ENCODE peak calls at places on chromosome 21, in eight cellular contexts. One of them, this sample, is unnamed.
A peak's percentile ranks its signal among the peaks of the same experiment; 100 is the strongest.

GRCh38 chr21:44711327-44712202 is at the start of gene TSPEAR:
- ATAC-seq in T-cell: peak; percentile 21
- ATAC-seq in sciatic nerve: no peak
- ATAC-seq in stimulated activated naive CD8-positive, alpha-beta T cell treated with anti-CD3 and anti-CD28 coated beads, Interleukin-15, Interleukin-2, amounts not matched to agents 100 U/mL and 50 U/mL, for 24 hours: no peak
- ATAC-seq in gastroesophageal sphincter: no peak
- ATAC-seq in stimulated activated memory B cell treated with anti-CD40 and anti-IgM and Interleukin-4, amounts not matched to agents 10 μg/mL and 1 μg/mL and 100 μg/mL, for 72 hours: no peak
- ATAC-seq in left cardiac atrium: no peak
- ATAC-seq in activated CD8-positive, alpha-beta T cell treated with anti-CD3 and anti-CD28 coated beads, Interleukin-2, amount 10 ng/mL, durations not matched to agents 7 days and 5 days: no peak
- ATAC-seq in this sample: no peak

GRCh38 chr21:18155508-18156193 is 89.0 kb upstream of the CHODL start:
- ATAC-seq in stimulated activated naive CD8-positive, alpha-beta T cell treated with anti-CD3 and anti-CD28 coated beads, Interleukin-15, Interleukin-2, amounts not matched to agents 100 U/mL and 50 U/mL, for 24 hours: peak; percentile 14
- ATAC-seq in activated CD8-positive, alpha-beta T cell treated with anti-CD3 and anti-CD28 coated beads, Interleukin-2, amount 10 ng/mL, durations not matched to agents 7 days and 5 days: peak; percentile 61
- ATAC-seq in gastroesophageal sphincter: no peak
- ATAC-seq in T-cell: peak; percentile 73
- ATAC-seq in left cardiac atrium: peak; percentile 41
- ATAC-seq in sciatic nerve: no peak
- ATAC-seq in stimulated activated memory B cell treated with anti-CD40 and anti-IgM and Interleukin-4, amounts not matched to agents 10 μg/mL and 1 μg/mL and 100 μg/mL, for 72 hours: no peak
- ATAC-seq in this sample: no peak

GRCh38 chr21:41442496-41443186 is 16.6 kb downstream of the MX1 start:
- ATAC-seq in stimulated activated naive CD8-positive, alpha-beta T cell treated with anti-CD3 and anti-CD28 coated beads, Interleukin-15, Interleukin-2, amounts not matched to agents 100 U/mL and 50 U/mL, for 24 hours: no peak
- ATAC-seq in T-cell: no peak
- ATAC-seq in stimulated activated memory B cell treated with anti-CD40 and anti-IgM and Interleukin-4, amounts not matched to agents 10 μg/mL and 1 μg/mL and 100 μg/mL, for 72 hours: no peak
- ATAC-seq in sciatic nerve: no peak
- ATAC-seq in activated CD8-positive, alpha-beta T cell treated with anti-CD3 and anti-CD28 coated beads, Interleukin-2, amount 10 ng/mL, durations not matched to agents 7 days and 5 days: no peak
- ATAC-seq in left cardiac atrium: no peak
- ATAC-seq in gastroesophageal sphincter: no peak
- ATAC-seq in this sample: no peak

GRCh38 chr21:31873696-31874599 is 1.1 kb downstream of the HUNK start:
- ATAC-seq in T-cell: peak; percentile 60
- ATAC-seq in stimulated activated memory B cell treated with anti-CD40 and anti-IgM and Interleukin-4, amounts not matched to agents 10 μg/mL and 1 μg/mL and 100 μg/mL, for 72 hours: peak; percentile 46
- ATAC-seq in gastroesophageal sphincter: peak; percentile 40
- ATAC-seq in sciatic nerve: peak; percentile 63
- ATAC-seq in left cardiac atrium: peak; percentile 66
- ATAC-seq in stimulated activated naive CD8-positive, alpha-beta T cell treated with anti-CD3 and anti-CD28 coated beads, Interleukin-15, Interleukin-2, amounts not matched to agents 100 U/mL and 50 U/mL, for 24 hours: peak; percentile 59
- ATAC-seq in activated CD8-positive, alpha-beta T cell treated with anti-CD3 and anti-CD28 coated beads, Interleukin-2, amount 10 ng/mL, durations not matched to agents 7 days and 5 days: peak; percentile 60
- ATAC-seq in this sample: peak; percentile 11

GRCh38 chr21:17799414-17800164 is 19.6 kb downstream of the C21orf91 start:
- ATAC-seq in T-cell: peak; percentile 46
- ATAC-seq in left cardiac atrium: no peak
- ATAC-seq in activated CD8-positive, alpha-beta T cell treated with anti-CD3 and anti-CD28 coated beads, Interleukin-2, amount 10 ng/mL, durations not matched to agents 7 days and 5 days: no peak
- ATAC-seq in stimulated activated memory B cell treated with anti-CD40 and anti-IgM and Interleukin-4, amounts not matched to agents 10 μg/mL and 1 μg/mL and 100 μg/mL, for 72 hours: no peak
- ATAC-seq in stimulated activated naive CD8-positive, alpha-beta T cell treated with anti-CD3 and anti-CD28 coated beads, Interleukin-15, Interleukin-2, amounts not matched to agents 100 U/mL and 50 U/mL, for 24 hours: no peak
- ATAC-seq in gastroesophageal sphincter: no peak
- ATAC-seq in sciatic nerve: no peak
- ATAC-seq in this sample: no peak

GRCh38 chr21:36647279-36648093 is 51.4 kb upstream of the SIM2 start:
- ATAC-seq in stimulated activated naive CD8-positive, alpha-beta T cell treated with anti-CD3 and anti-CD28 coated beads, Interleukin-15, Interleukin-2, amounts not matched to agents 100 U/mL and 50 U/mL, for 24 hours: no peak
- ATAC-seq in gastroesophageal sphincter: no peak
- ATAC-seq in stimulated activated memory B cell treated with anti-CD40 and anti-IgM and Interleukin-4, amounts not matched to agents 10 μg/mL and 1 μg/mL and 100 μg/mL, for 72 hours: no peak
- ATAC-seq in sciatic nerve: no peak
- ATAC-seq in left cardiac atrium: no peak
- ATAC-seq in T-cell: no peak
- ATAC-seq in activated CD8-positive, alpha-beta T cell treated with anti-CD3 and anti-CD28 coated beads, Interleukin-2, amount 10 ng/mL, durations not matched to agents 7 days and 5 days: no peak
- ATAC-seq in this sample: no peak

GRCh38 chr21:41786521-41786987 is 19.7 kb upstream of the RIPK4 start:
- ATAC-seq in stimulated activated naive CD8-positive, alpha-beta T cell treated with anti-CD3 and anti-CD28 coated beads, Interleukin-15, Interleukin-2, amounts not matched to agents 100 U/mL and 50 U/mL, for 24 hours: no peak
- ATAC-seq in activated CD8-positive, alpha-beta T cell treated with anti-CD3 and anti-CD28 coated beads, Interleukin-2, amount 10 ng/mL, durations not matched to agents 7 days and 5 days: no peak
- ATAC-seq in gastroesophageal sphincter: no peak
- ATAC-seq in T-cell: no peak
- ATAC-seq in stimulated activated memory B cell treated with anti-CD40 and anti-IgM and Interleukin-4, amounts not matched to agents 10 μg/mL and 1 μg/mL and 100 μg/mL, for 72 hours: no peak
- ATAC-seq in left cardiac atrium: no peak
- ATAC-seq in sciatic nerve: no peak
- ATAC-seq in this sample: no peak

GRCh38 chr21:31108969-31109368 is 70.7 kb upstream of the KRTAP19-8 start:
- ATAC-seq in activated CD8-positive, alpha-beta T cell treated with anti-CD3 and anti-CD28 coated beads, Interleukin-2, amount 10 ng/mL, durations not matched to agents 7 days and 5 days: no peak
- ATAC-seq in gastroesophageal sphincter: no peak
- ATAC-seq in T-cell: peak; percentile 19
- ATAC-seq in stimulated activated naive CD8-positive, alpha-beta T cell treated with anti-CD3 and anti-CD28 coated beads, Interleukin-15, Interleukin-2, amounts not matched to agents 100 U/mL and 50 U/mL, for 24 hours: no peak
- ATAC-seq in sciatic nerve: peak; percentile 72
- ATAC-seq in stimulated activated memory B cell treated with anti-CD40 and anti-IgM and Interleukin-4, amounts not matched to agents 10 μg/mL and 1 μg/mL and 100 μg/mL, for 72 hours: no peak
- ATAC-seq in left cardiac atrium: no peak
- ATAC-seq in this sample: no peak

GRCh38 chr21:45335761-45336534 is 48.3 kb upstream of the POFUT2 start:
- ATAC-seq in stimulated activated naive CD8-positive, alpha-beta T cell treated with anti-CD3 and anti-CD28 coated beads, Interleukin-15, Interleukin-2, amounts not matched to agents 100 U/mL and 50 U/mL, for 24 hours: peak; percentile 5
- ATAC-seq in activated CD8-positive, alpha-beta T cell treated with anti-CD3 and anti-CD28 coated beads, Interleukin-2, amount 10 ng/mL, durations not matched to agents 7 days and 5 days: no peak
- ATAC-seq in stimulated activated memory B cell treated with anti-CD40 and anti-IgM and Interleukin-4, amounts not matched to agents 10 μg/mL and 1 μg/mL and 100 μg/mL, for 72 hours: no peak
- ATAC-seq in T-cell: no peak
- ATAC-seq in left cardiac atrium: no peak
- ATAC-seq in gastroesophageal sphincter: no peak
- ATAC-seq in sciatic nerve: no peak
- ATAC-seq in this sample: no peak

GRCh38 chr21:31490471-31490870 is 146.4 kb upstream of the TIAM1 start:
- ATAC-seq in activated CD8-positive, alpha-beta T cell treated with anti-CD3 and anti-CD28 coated beads, Interleukin-2, amount 10 ng/mL, durations not matched to agents 7 days and 5 days: no peak
- ATAC-seq in left cardiac atrium: no peak
- ATAC-seq in stimulated activated memory B cell treated with anti-CD40 and anti-IgM and Interleukin-4, amounts not matched to agents 10 μg/mL and 1 μg/mL and 100 μg/mL, for 72 hours: no peak
- ATAC-seq in T-cell: no peak
- ATAC-seq in sciatic nerve: no peak
- ATAC-seq in gastroesophageal sphincter: no peak
- ATAC-seq in stimulated activated naive CD8-positive, alpha-beta T cell treated with anti-CD3 and anti-CD28 coated beads, Interleukin-15, Interleukin-2, amounts not matched to agents 100 U/mL and 50 U/mL, for 24 hours: no peak
- ATAC-seq in this sample: peak; percentile 33

GRCh38 chr21:21997390-21998333 is 999.5 kb downstream of the NCAM2 start:
- ATAC-seq in gastroesophageal sphincter: no peak
- ATAC-seq in activated CD8-positive, alpha-beta T cell treated with anti-CD3 and anti-CD28 coated beads, Interleukin-2, amount 10 ng/mL, durations not matched to agents 7 days and 5 days: peak; percentile 82
- ATAC-seq in T-cell: no peak
- ATAC-seq in left cardiac atrium: no peak
- ATAC-seq in sciatic nerve: no peak
- ATAC-seq in stimulated activated naive CD8-positive, alpha-beta T cell treated with anti-CD3 and anti-CD28 coated beads, Interleukin-15, Interleukin-2, amounts not matched to agents 100 U/mL and 50 U/mL, for 24 hours: no peak
- ATAC-seq in stimulated activated memory B cell treated with anti-CD40 and anti-IgM and Interleukin-4, amounts not matched to agents 10 μg/mL and 1 μg/mL and 100 μg/mL, for 72 hours: peak; percentile 53
- ATAC-seq in this sample: no peak

GRCh38 chr21:37956772-37957171 is 40.5 kb upstream of the KCNJ6 start:
- ATAC-seq in stimulated activated naive CD8-positive, alpha-beta T cell treated with anti-CD3 and anti-CD28 coated beads, Interleukin-15, Interleukin-2, amounts not matched to agents 100 U/mL and 50 U/mL, for 24 hours: no peak
- ATAC-seq in activated CD8-positive, alpha-beta T cell treated with anti-CD3 and anti-CD28 coated beads, Interleukin-2, amount 10 ng/mL, durations not matched to agents 7 days and 5 days: no peak
- ATAC-seq in gastroesophageal sphincter: no peak
- ATAC-seq in stimulated activated memory B cell treated with anti-CD40 and anti-IgM and Interleukin-4, amounts not matched to agents 10 μg/mL and 1 μg/mL and 100 μg/mL, for 72 hours: no peak
- ATAC-seq in left cardiac atrium: no peak
- ATAC-seq in sciatic nerve: no peak
- ATAC-seq in T-cell: no peak
- ATAC-seq in this sample: no peak

GRCh38 chr21:38938343-38938742 is 132.6 kb downstream of the ETS2 start:
- ATAC-seq in sciatic nerve: no peak
- ATAC-seq in gastroesophageal sphincter: no peak
- ATAC-seq in stimulated activated memory B cell treated with anti-CD40 and anti-IgM and Interleukin-4, amounts not matched to agents 10 μg/mL and 1 μg/mL and 100 μg/mL, for 72 hours: no peak
- ATAC-seq in activated CD8-positive, alpha-beta T cell treated with anti-CD3 and anti-CD28 coated beads, Interleukin-2, amount 10 ng/mL, durations not matched to agents 7 days and 5 days: peak; percentile 92
- ATAC-seq in stimulated activated naive CD8-positive, alpha-beta T cell treated with anti-CD3 and anti-CD28 coated beads, Interleukin-15, Interleukin-2, amounts not matched to agents 100 U/mL and 50 U/mL, for 24 hours: peak; percentile 82
- ATAC-seq in left cardiac atrium: no peak
- ATAC-seq in T-cell: peak; percentile 53
- ATAC-seq in this sample: no peak

GRCh38 chr21:25963186-25963585 is 207.4 kb downstream of the APP start:
- ATAC-seq in stimulated activated memory B cell treated with anti-CD40 and anti-IgM and Interleukin-4, amounts not matched to agents 10 μg/mL and 1 μg/mL and 100 μg/mL, for 72 hours: no peak
- ATAC-seq in gastroesophageal sphincter: peak; percentile 44
- ATAC-seq in T-cell: no peak
- ATAC-seq in sciatic nerve: no peak
- ATAC-seq in stimulated activated naive CD8-positive, alpha-beta T cell treated with anti-CD3 and anti-CD28 coated beads, Interleukin-15, Interleukin-2, amounts not matched to agents 100 U/mL and 50 U/mL, for 24 hours: no peak
- ATAC-seq in activated CD8-positive, alpha-beta T cell treated with anti-CD3 and anti-CD28 coated beads, Interleukin-2, amount 10 ng/mL, durations not matched to agents 7 days and 5 days: no peak
- ATAC-seq in left cardiac atrium: peak; percentile 59
- ATAC-seq in this sample: no peak

GRCh38 chr21:42062543-42063022 is 8.5 kb upstream of the UMODL1 start:
- ATAC-seq in sciatic nerve: peak; percentile 54
- ATAC-seq in activated CD8-positive, alpha-beta T cell treated with anti-CD3 and anti-CD28 coated beads, Interleukin-2, amount 10 ng/mL, durations not matched to agents 7 days and 5 days: peak; percentile 85
- ATAC-seq in T-cell: peak; percentile 83
- ATAC-seq in gastroesophageal sphincter: no peak
- ATAC-seq in left cardiac atrium: peak; percentile 50
- ATAC-seq in stimulated activated memory B cell treated with anti-CD40 and anti-IgM and Interleukin-4, amounts not matched to agents 10 μg/mL and 1 μg/mL and 100 μg/mL, for 72 hours: peak; percentile 86
- ATAC-seq in stimulated activated naive CD8-positive, alpha-beta T cell treated with anti-CD3 and anti-CD28 coated beads, Interleukin-15, Interleukin-2, amounts not matched to agents 100 U/mL and 50 U/mL, for 24 hours: peak; percentile 48
- ATAC-seq in this sample: peak; percentile 52

GRCh38 chr21:45347048-45347711 is 57.8 kb upstream of the COL18A1 start:
- ATAC-seq in T-cell: no peak
- ATAC-seq in stimulated activated naive CD8-positive, alpha-beta T cell treated with anti-CD3 and anti-CD28 coated beads, Interleukin-15, Interleukin-2, amounts not matched to agents 100 U/mL and 50 U/mL, for 24 hours: no peak
- ATAC-seq in stimulated activated memory B cell treated with anti-CD40 and anti-IgM and Interleukin-4, amounts not matched to agents 10 μg/mL and 1 μg/mL and 100 μg/mL, for 72 hours: no peak
- ATAC-seq in left cardiac atrium: no peak
- ATAC-seq in activated CD8-positive, alpha-beta T cell treated with anti-CD3 and anti-CD28 coated beads, Interleukin-2, amount 10 ng/mL, durations not matched to agents 7 days and 5 days: no peak
- ATAC-seq in sciatic nerve: no peak
- ATAC-seq in gastroesophageal sphincter: no peak
- ATAC-seq in this sample: no peak